ENCODE peak calls at places on chromosomes 5 and 9, in six cellular contexts. Q is HCT116, J is SK-N-SH, B is H1, L is K562, I is GM12878. P is an unnamed sample.

GRCh38 chr9:93951655-93952118 is 3.5 kb downstream of the BARX1 start:
- DNase-seq in J (peak; percentile 54), I (no peak), Q (no peak), L (no peak), B (no peak), P (no peak)

GRCh38 chr5:67306997-67307580 is 110.5 kb upstream of the CD180 start:
- DNase-seq in B (no peak), J (no peak), I (no peak), L (no peak), Q (no peak), P (no peak)

GRCh38 chr5:116524966-116525365 is 49.7 kb downstream of the SEMA6A start:
- DNase-seq in B (no peak), I (no peak), L (no peak), J (no peak), Q (no peak), P (no peak)

GRCh38 chr5:150317048-150318003 is 14.6 kb upstream of the ARSI start:
- DNase-seq in J (peak; percentile 63), L (peak; percentile 22), Q (peak; percentile 67), I (no peak), B (no peak), P (no peak)

GRCh38 chr9:80147866-80148265 is 576.1 kb downstream of the TLE4 start:
- DNase-seq in I (no peak), B (no peak), Q (no peak), L (no peak), J (no peak), P (no peak)

GRCh38 chr5:14445581-14446290 is 135.9 kb upstream of the OTULINL start:
- DNase-seq in L (no peak), I (no peak), Q (no peak), J (peak; percentile 51), B (peak; percentile 54), P (no peak)

GRCh38 chr5:137995077-137995746 is 37.7 kb downstream of the FAM13B start:
- DNase-seq in B (no peak), I (no peak), Q (no peak), J (no peak), L (peak; percentile 46), P (no peak)

GRCh38 chr9:71911908-71912325 is 478 bp downstream of the C9orf85 start:
- DNase-seq in Q (no peak), L (no peak), I (no peak), J (peak; percentile 34), B (no peak), P (no peak)

GRCh38 chr9:35518212-35518917 is 28.5 kb downstream of the RUSC2 start:
- DNase-seq in B (no peak), L (no peak), J (no peak), Q (peak; percentile 83), I (no peak), P (no peak)

GRCh38 chr5:6473284-6473683 is 24.6 kb downstream of the UBE2QL1 start:
- DNase-seq in L (no peak), Q (no peak), J (no peak), I (no peak), B (no peak), P (no peak)

GRCh38 chr9:16321461-16322119 is 548.9 kb downstream of the BNC2 start:
- DNase-seq in J (peak; percentile 43), L (no peak), B (no peak), I (no peak), Q (no peak), P (no peak)

GRCh38 chr9:131422241-131422792 is 28.4 kb downstream of the PRRC2B start:
- DNase-seq in J (peak; percentile 81), B (no peak), L (no peak), Q (no peak), I (no peak), P (peak; percentile 53)

GRCh38 chr5:135308752-135309151 is 90.3 kb downstream of the MACROH2A1 start:
- DNase-seq in B (no peak), J (no peak), L (no peak), I (no peak), Q (no peak), P (no peak)

GRCh38 chr5:55742778-55743177 is 4.9 kb downstream of the DDX4 start:
- DNase-seq in Q (no peak), I (no peak), L (no peak), B (no peak), J (no peak), P (no peak)

GRCh38 chr9:93196095-93197055 is 12.4 kb downstream of the WNK2 start:
- DNase-seq in Q (no peak), B (no peak), J (no peak), I (no peak), L (no peak), P (no peak)

GRCh38 chr9:35287986-35288515 is 126.2 kb downstream of the UNC13B start:
- DNase-seq in I (no peak), L (no peak), J (no peak), Q (no peak), B (no peak), P (no peak)

GRCh38 chr5:35771321-35771720 is 85.4 kb upstream of the IL7R start:
- DNase-seq in L (no peak), B (no peak), I (no peak), J (no peak), Q (no peak), P (no peak)

GRCh38 chr5:163658702-163659567 is 153.5 kb downstream of the MAT2B start:
- DNase-seq in J (peak; percentile 67), Q (no peak), I (no peak), L (no peak), B (no peak), P (no peak)

GRCh38 chr5:119274024-119274766 is 81.6 kb upstream of the TNFAIP8 start:
- DNase-seq in L (no peak), B (no peak), I (no peak), J (no peak), Q (peak; percentile 76), P (peak; percentile 66)

GRCh38 chr5:106417163-106417562 is 1253.6 kb downstream of the EFNA5 start:
- DNase-seq in I (no peak), L (no peak), J (no peak), Q (no peak), B (no peak), P (no peak)

GRCh38 chr5:158763217-158763616 is 336.5 kb downstream of the EBF1 start:
- DNase-seq in J (no peak), B (no peak), Q (no peak), I (no peak), L (no peak), P (no peak)

GRCh38 chr9:134314039-134314949 is 12.0 kb upstream of the RXRA start:
- DNase-seq in I (no peak), L (no peak), B (no peak), Q (no peak), J (no peak), P (no peak)

GRCh38 chr9:78238061-78239038 is 2.5 kb downstream of the CEP78 start:
- DNase-seq in B (no peak), I (no peak), L (no peak), Q (no peak), J (no peak), P (no peak)

GRCh38 chr9:16060457-16061129 is 507.8 kb downstream of the CCDC171 start:
- DNase-seq in Q (no peak), J (no peak), I (peak; percentile 50), B (no peak), L (no peak), P (no peak)

GRCh38 chr9:36847781-36848673 is 186.0 kb downstream of the PAX5 start:
- DNase-seq in L (no peak), B (no peak), Q (no peak), I (no peak), J (no peak), P (no peak)

GRCh38 chr5:36688722-36689121 is 82.3 kb downstream of the SLC1A3 start:
- DNase-seq in I (no peak), Q (peak; percentile 29), L (peak; percentile 30), J (no peak), B (no peak), P (no peak)

GRCh38 chr5:77337716-77338115 is 127.2 kb downstream of the PDE8B start:
- DNase-seq in Q (no peak), I (no peak), B (no peak), J (peak; percentile 76), L (no peak), P (no peak)

GRCh38 chr5:73256462-73257260 is 83.7 kb downstream of the TMEM174 start:
- DNase-seq in B (no peak), J (no peak), I (no peak), Q (no peak), L (no peak), P (no peak)

GRCh38 chr9:105074501-105074900 is 146.5 kb upstream of the ABCA1 start:
- DNase-seq in B (no peak), L (no peak), J (no peak), I (no peak), Q (no peak), P (no peak)

GRCh38 chr5:75320341-75320740 is 16.7 kb upstream of the HMGCR start:
- DNase-seq in L (no peak), J (no peak), Q (no peak), B (no peak), I (no peak), P (no peak)

GRCh38 chr9:136756134-136756438 is 2.0 kb downstream of the LCN8 start:
- DNase-seq in J (no peak), L (no peak), I (no peak), Q (no peak), B (no peak), P (no peak)

GRCh38 chr5:80569961-80570786 is at the start of gene ANKRD34B:
- DNase-seq in J (peak; percentile 79), Q (no peak), B (peak; percentile 51), L (peak; percentile 18), I (no peak), P (peak; percentile 58)

GRCh38 chr5:39424751-39425524 is at the start of gene DAB2:
- DNase-seq in Q (peak; percentile 69), I (no peak), L (peak; percentile 78), J (peak; percentile 37), B (peak; percentile 68), P (peak; percentile 66)

GRCh38 chr9:4796988-4797956 is 4.5 kb downstream of the RCL1 start:
- DNase-seq in Q (peak; percentile 38), L (no peak), J (peak; percentile 51), I (no peak), B (no peak), P (peak; percentile 61)
- TF ChIP-seq JUND in Q (no peak), L (no peak), J (no peak), I (no peak), B (no peak), P (no peak)

GRCh38 chr5:127111112-127111511 is 37.8 kb upstream of the C5orf63 start:
- DNase-seq in B (no peak), I (no peak), Q (no peak), L (no peak), J (no peak), P (no peak)

GRCh38 chr5:127112347-127112864 is 39.1 kb upstream of the C5orf63 start:
- DNase-seq in Q (no peak), B (no peak), L (no peak), J (no peak), I (no peak), P (no peak)
- TF ChIP-seq JUND in Q (no peak), B (no peak), L (no peak), J (no peak), I (no peak), P (no peak)

GRCh38 chr5:10018670-10019069 is 231.0 kb downstream of the ATPSCKMT start:
- DNase-seq in I (no peak), J (no peak), Q (no peak), B (no peak), L (no peak), P (no peak)
- TF ChIP-seq JUND in I (no peak), J (peak; percentile 68), Q (no peak), B (no peak), L (peak; percentile 30), P (no peak)

GRCh38 chr9:33329996-33330395 is 39.7 kb downstream of the NFX1 start:
- DNase-seq in B (no peak), I (no peak), L (no peak), J (no peak), Q (no peak), P (no peak)
- TF ChIP-seq JUND in B (no peak), I (no peak), L (no peak), J (no peak), Q (no peak), P (no peak)

GRCh38 chr5:83048277-83048676 is 28.9 kb downstream of the TMEM167A start:
- DNase-seq in L (no peak), Q (no peak), B (no peak), I (no peak), J (no peak), P (no peak)
- TF ChIP-seq JUND in L (no peak), Q (no peak), B (no peak), I (no peak), J (no peak), P (no peak)

P was measured in T47D.